ENCODE peak calls at places on chromosomes 6 and 20, in six cellular contexts. O is stomach; N is tibial artery; U is ovary; Q is stimulated activated CD4-positive, alpha-beta T cell treated with anti-CD3 and anti-CD28 coated beads, Interleukin-4, amount 100 ng/mL, for 1 hour; W is COLO829. M is an unnamed sample.

GRCh38 chr6:143119260-143119659 is 58.6 kb downstream of the AIG1 start:
- DNase-seq in O (no peak), Q (no peak), N (no peak), U (no peak), W (no peak), M (no peak)

GRCh38 chr20:23995905-23996666 is 7.5 kb upstream of the GGTLC1 start:
- DNase-seq in N (no peak), W (peak), O (peak), U (peak), Q (peak), M (no peak)

GRCh38 chr6:77037439-77037838 is 425.9 kb downstream of the HTR1B start:
- DNase-seq in O (no peak), W (no peak), U (no peak), N (no peak), Q (no peak), M (no peak)

GRCh38 chr6:20572288-20572687 is 38.0 kb downstream of the CDKAL1 start:
- DNase-seq in W (no peak), Q (no peak), U (no peak), N (no peak), O (no peak), M (no peak)

GRCh38 chr20:43446361-43446879 is 11.3 kb upstream of the SRSF6 start:
- DNase-seq in N (no peak), O (no peak), W (no peak), U (no peak), Q (no peak), M (no peak)

GRCh38 chr6:52162940-52163908 is 23.0 kb upstream of the IL17A start:
- DNase-seq in Q (no peak), N (no peak), U (no peak), O (no peak), W (peak), M (no peak)

GRCh38 chr20:61969806-61970205 is 95.9 kb downstream of the TAF4 start:
- DNase-seq in O (no peak), Q (no peak), W (no peak), U (no peak), N (no peak), M (no peak)

GRCh38 chr6:15443119-15443518 is 197.2 kb downstream of the JARID2 start:
- DNase-seq in U (no peak), Q (no peak), W (no peak), O (no peak), N (no peak), M (no peak)

GRCh38 chr6:117028256-117028655 is 151.2 kb downstream of the RFX6 start:
- DNase-seq in Q (no peak), W (no peak), O (no peak), N (no peak), U (no peak), M (no peak)

GRCh38 chr6:28988536-28989415 is 16.3 kb downstream of the ZNF311 start:
- DNase-seq in Q (peak), N (no peak), U (no peak), O (peak), W (no peak), M (no peak)

GRCh38 chr20:59242714-59243626 is 57.4 kb upstream of the EDN3 start:
- DNase-seq in U (no peak), Q (no peak), W (peak), N (no peak), O (no peak), M (no peak)

GRCh38 chr6:70082830-70083229 is 216.5 kb downstream of the COL19A1 start:
- DNase-seq in W (no peak), Q (no peak), O (no peak), N (no peak), U (no peak), M (no peak)

GRCh38 chr6:137157601-137158000 is 15.8 kb downstream of the IL22RA2 start:
- DNase-seq in N (no peak), Q (no peak), U (no peak), O (no peak), W (no peak), M (no peak)

GRCh38 chr6:146297815-146298214 is 245.8 kb upstream of the RAB32 start:
- DNase-seq in O (no peak), Q (no peak), N (no peak), W (no peak), U (no peak), M (no peak)

GRCh38 chr20:37411408-37412306 is 65.7 kb downstream of the SRC start:
- DNase-seq in U (no peak), N (no peak), W (no peak), Q (no peak), O (no peak), M (no peak)

GRCh38 chr6:80637312-80637711 is 530.8 kb downstream of the BCKDHB start:
- DNase-seq in U (no peak), O (no peak), Q (no peak), W (no peak), N (no peak), M (no peak)

GRCh38 chr6:27547157-27548075 is 74.5 kb upstream of the ZNF184 start:
- DNase-seq in U (no peak), W (peak), Q (no peak), N (no peak), O (no peak), M (no peak)

M was measured in thoracic aorta.